ENCODE peak calls at places on chromosome 17, in six cellular contexts. One of them, this sample, is unnamed.

GRCh38 chr17:48335168-48335567 is 94.8 kb downstream of the SKAP1 start:
- DNase-seq in upper lobe of right lung: no peak
- DNase-seq in activated naive CD4-positive, alpha-beta T cell treated with anti-CD3 and anti-CD28 coated beads for 36 hours: no peak
- DNase-seq in esophagus squamous epithelium: no peak
- DNase-seq in SHP77: no peak
- DNase-seq in activated CD8-positive, alpha-beta T cell treated with anti-CD3 and anti-CD28 coated beads for 36 hours: no peak
- DNase-seq in this sample: no peak

GRCh38 chr17:43661699-43662431 is at the start of gene MEOX1:
- DNase-seq in upper lobe of right lung: no peak
- DNase-seq in activated naive CD4-positive, alpha-beta T cell treated with anti-CD3 and anti-CD28 coated beads for 36 hours: peak; percentile 62
- DNase-seq in esophagus squamous epithelium: no peak
- DNase-seq in SHP77: no peak
- DNase-seq in activated CD8-positive, alpha-beta T cell treated with anti-CD3 and anti-CD28 coated beads for 36 hours: peak; percentile 57
- DNase-seq in this sample: peak; percentile 70

GRCh38 chr17:29760771-29761682 is 138.3 kb upstream of the CORO6 start:
- DNase-seq in upper lobe of right lung: peak; percentile 95
- DNase-seq in activated naive CD4-positive, alpha-beta T cell treated with anti-CD3 and anti-CD28 coated beads for 36 hours: peak; percentile 95
- DNase-seq in esophagus squamous epithelium: peak; percentile 43
- DNase-seq in SHP77: peak; percentile 35
- DNase-seq in activated CD8-positive, alpha-beta T cell treated with anti-CD3 and anti-CD28 coated beads for 36 hours: peak; percentile 96
- DNase-seq in this sample: peak; percentile 87

GRCh38 chr17:78706271-78706915 is 75.7 kb downstream of the CYTH1 start:
- DNase-seq in upper lobe of right lung: no peak
- DNase-seq in activated naive CD4-positive, alpha-beta T cell treated with anti-CD3 and anti-CD28 coated beads for 36 hours: no peak
- DNase-seq in esophagus squamous epithelium: no peak
- DNase-seq in SHP77: no peak
- DNase-seq in activated CD8-positive, alpha-beta T cell treated with anti-CD3 and anti-CD28 coated beads for 36 hours: no peak
- DNase-seq in this sample: peak; percentile 40

GRCh38 chr17:63126607-63127006 is 160.6 kb downstream of the TANC2 start:
- DNase-seq in upper lobe of right lung: no peak
- DNase-seq in activated naive CD4-positive, alpha-beta T cell treated with anti-CD3 and anti-CD28 coated beads for 36 hours: no peak
- DNase-seq in esophagus squamous epithelium: no peak
- DNase-seq in SHP77: no peak
- DNase-seq in activated CD8-positive, alpha-beta T cell treated with anti-CD3 and anti-CD28 coated beads for 36 hours: no peak
- DNase-seq in this sample: no peak

GRCh38 chr17:35709874-35710273 is 21.6 kb upstream of the RASL10B start:
- DNase-seq in upper lobe of right lung: no peak
- DNase-seq in activated naive CD4-positive, alpha-beta T cell treated with anti-CD3 and anti-CD28 coated beads for 36 hours: no peak
- DNase-seq in esophagus squamous epithelium: no peak
- DNase-seq in SHP77: no peak
- DNase-seq in activated CD8-positive, alpha-beta T cell treated with anti-CD3 and anti-CD28 coated beads for 36 hours: no peak
- DNase-seq in this sample: peak; percentile 78

GRCh38 chr17:10776372-10776771 is 27.5 kb downstream of the TMEM238L start:
- DNase-seq in upper lobe of right lung: no peak
- DNase-seq in activated naive CD4-positive, alpha-beta T cell treated with anti-CD3 and anti-CD28 coated beads for 36 hours: no peak
- DNase-seq in esophagus squamous epithelium: no peak
- DNase-seq in SHP77: no peak
- DNase-seq in activated CD8-positive, alpha-beta T cell treated with anti-CD3 and anti-CD28 coated beads for 36 hours: no peak
- DNase-seq in this sample: no peak

GRCh38 chr17:58741121-58741625 is 14.5 kb upstream of the PPM1E start:
- DNase-seq in upper lobe of right lung: no peak
- DNase-seq in activated naive CD4-positive, alpha-beta T cell treated with anti-CD3 and anti-CD28 coated beads for 36 hours: no peak
- DNase-seq in esophagus squamous epithelium: no peak
- DNase-seq in SHP77: no peak
- DNase-seq in activated CD8-positive, alpha-beta T cell treated with anti-CD3 and anti-CD28 coated beads for 36 hours: no peak
- DNase-seq in this sample: peak; percentile 74

GRCh38 chr17:79795795-79796569 is 895 bp downstream of the CBX8 start:
- DNase-seq in upper lobe of right lung: no peak
- DNase-seq in activated naive CD4-positive, alpha-beta T cell treated with anti-CD3 and anti-CD28 coated beads for 36 hours: no peak
- DNase-seq in esophagus squamous epithelium: no peak
- DNase-seq in SHP77: no peak
- DNase-seq in activated CD8-positive, alpha-beta T cell treated with anti-CD3 and anti-CD28 coated beads for 36 hours: no peak
- DNase-seq in this sample: no peak

GRCh38 chr17:77811521-77811920 is 147.0 kb upstream of the TNRC6C start:
- DNase-seq in upper lobe of right lung: no peak
- DNase-seq in activated naive CD4-positive, alpha-beta T cell treated with anti-CD3 and anti-CD28 coated beads for 36 hours: no peak
- DNase-seq in esophagus squamous epithelium: no peak
- DNase-seq in SHP77: no peak
- DNase-seq in activated CD8-positive, alpha-beta T cell treated with anti-CD3 and anti-CD28 coated beads for 36 hours: no peak
- DNase-seq in this sample: no peak

This sample was measured in choroid plexus epithelial cell.